ENCODE peak calls at places on chromosomes 2 and 18, in ten cellular contexts. One of them, this sample, is unnamed.

GRCh38 chr2:65309699-65310098 is 82.1 kb downstream of the ACTR2 start:
- DNase-seq in kidney: no peak
- DNase-seq in mammary epithelial cell: peak; percentile 22
- DNase-seq in trophoblast cell: peak; percentile 77
- DNase-seq in H1: no peak
- DNase-seq in PC-3: peak; percentile 74
- DNase-seq in DND-41: no peak
- DNase-seq in GM23248: no peak
- DNase-seq in IMR-90: no peak
- DNase-seq in K562: no peak
- DNase-seq in this sample: no peak

GRCh38 chr2:164954954-164955701 is at the start of gene SLC38A11:
- DNase-seq in kidney: peak; percentile 76
- DNase-seq in mammary epithelial cell: peak; percentile 20
- DNase-seq in trophoblast cell: peak; percentile 7
- DNase-seq in H1: no peak
- DNase-seq in PC-3: no peak
- DNase-seq in DND-41: no peak
- DNase-seq in GM23248: peak; percentile 67
- DNase-seq in IMR-90: no peak
- DNase-seq in K562: no peak
- DNase-seq in this sample: peak; percentile 25

GRCh38 chr2:168907940-168908662 is 7.0 kb downstream of the G6PC2 start:
- DNase-seq in kidney: no peak
- DNase-seq in mammary epithelial cell: no peak
- DNase-seq in trophoblast cell: no peak
- DNase-seq in H1: no peak
- DNase-seq in PC-3: no peak
- DNase-seq in DND-41: no peak
- DNase-seq in GM23248: no peak
- DNase-seq in IMR-90: no peak
- DNase-seq in K562: peak; percentile 69
- DNase-seq in this sample: no peak

GRCh38 chr2:69815717-69816116 is 13.7 kb upstream of the GMCL1 start:
- DNase-seq in kidney: no peak
- DNase-seq in mammary epithelial cell: no peak
- DNase-seq in trophoblast cell: no peak
- DNase-seq in H1: no peak
- DNase-seq in PC-3: peak; percentile 24
- DNase-seq in DND-41: no peak
- DNase-seq in GM23248: peak; percentile 21
- DNase-seq in IMR-90: no peak
- DNase-seq in K562: no peak
- DNase-seq in this sample: no peak

GRCh38 chr2:112765251-112765650 is 842 bp upstream of the CKAP2L start:
- DNase-seq in kidney: no peak
- DNase-seq in mammary epithelial cell: no peak
- DNase-seq in trophoblast cell: no peak
- DNase-seq in H1: no peak
- DNase-seq in PC-3: peak; percentile 33
- DNase-seq in DND-41: no peak
- DNase-seq in GM23248: peak; percentile 11
- DNase-seq in IMR-90: no peak
- DNase-seq in K562: no peak
- DNase-seq in this sample: no peak

GRCh38 chr2:213057977-213058376 is 93.4 kb downstream of the IKZF2 start:
- DNase-seq in kidney: no peak
- DNase-seq in mammary epithelial cell: no peak
- DNase-seq in trophoblast cell: no peak
- DNase-seq in H1: no peak
- DNase-seq in PC-3: no peak
- DNase-seq in DND-41: no peak
- DNase-seq in GM23248: no peak
- DNase-seq in IMR-90: no peak
- DNase-seq in K562: no peak
- DNase-seq in this sample: no peak

GRCh38 chr2:64652231-64653173 is 1.2 kb downstream of the SERTAD2 start:
- DNase-seq in kidney: no peak
- DNase-seq in mammary epithelial cell: peak; percentile 66
- DNase-seq in trophoblast cell: peak; percentile 79
- DNase-seq in H1: no peak
- DNase-seq in PC-3: peak; percentile 68
- DNase-seq in DND-41: peak; percentile 46
- DNase-seq in GM23248: peak; percentile 83
- DNase-seq in IMR-90: peak; percentile 60
- DNase-seq in K562: peak; percentile 72
- DNase-seq in this sample: peak; percentile 70

GRCh38 chr2:177900091-177900490 is 172.5 kb downstream of the PDE11A start:
- DNase-seq in kidney: no peak
- DNase-seq in mammary epithelial cell: peak; percentile 73
- DNase-seq in trophoblast cell: peak; percentile 13
- DNase-seq in H1: no peak
- DNase-seq in PC-3: peak; percentile 5
- DNase-seq in DND-41: no peak
- DNase-seq in GM23248: peak; percentile 6
- DNase-seq in IMR-90: no peak
- DNase-seq in K562: no peak
- DNase-seq in this sample: no peak

GRCh38 chr2:62309465-62310091 is 113.7 kb downstream of the B3GNT2 start:
- DNase-seq in kidney: no peak
- DNase-seq in mammary epithelial cell: no peak
- DNase-seq in trophoblast cell: no peak
- DNase-seq in H1: no peak
- DNase-seq in PC-3: no peak
- DNase-seq in DND-41: peak; percentile 70
- DNase-seq in GM23248: no peak
- DNase-seq in IMR-90: no peak
- DNase-seq in K562: peak; percentile 55
- DNase-seq in this sample: no peak

GRCh38 chr2:44362207-44363015 is 664 bp downstream of the CAMKMT start:
- DNase-seq in kidney: peak; percentile 73
- DNase-seq in mammary epithelial cell: peak; percentile 54
- DNase-seq in trophoblast cell: peak; percentile 59
- DNase-seq in H1: no peak
- DNase-seq in PC-3: peak; percentile 52
- DNase-seq in DND-41: peak; percentile 39
- DNase-seq in GM23248: peak; percentile 83
- DNase-seq in IMR-90: peak; percentile 55
- DNase-seq in K562: peak; percentile 51
- DNase-seq in this sample: peak; percentile 52

GRCh38 chr2:54845094-54845493 is 121.6 kb downstream of the EML6 start:
- DNase-seq in kidney: no peak
- DNase-seq in mammary epithelial cell: no peak
- DNase-seq in trophoblast cell: no peak
- DNase-seq in H1: no peak
- DNase-seq in PC-3: no peak
- DNase-seq in DND-41: no peak
- DNase-seq in GM23248: no peak
- DNase-seq in IMR-90: no peak
- DNase-seq in K562: no peak
- DNase-seq in this sample: no peak

GRCh38 chr2:209663149-209663548 is 108.5 kb upstream of the UNC80 start:
- DNase-seq in kidney: no peak
- DNase-seq in mammary epithelial cell: no peak
- DNase-seq in trophoblast cell: no peak
- DNase-seq in H1: no peak
- DNase-seq in PC-3: peak; percentile 50
- DNase-seq in DND-41: no peak
- DNase-seq in GM23248: peak; percentile 71
- DNase-seq in IMR-90: peak; percentile 0
- DNase-seq in K562: no peak
- DNase-seq in this sample: no peak

GRCh38 chr2:127121776-127122176 is 14.8 kb upstream of the BIN1 start:
- DNase-seq in kidney: peak; percentile 55
- DNase-seq in mammary epithelial cell: no peak
- DNase-seq in trophoblast cell: peak; percentile 86
- DNase-seq in H1: no peak
- DNase-seq in PC-3: no peak
- DNase-seq in DND-41: no peak
- DNase-seq in GM23248: peak; percentile 93
- DNase-seq in IMR-90: no peak
- DNase-seq in K562: no peak
- DNase-seq in this sample: peak; percentile 18

GRCh38 chr2:222290691-222291484 is 7.9 kb downstream of the PAX3 start:
- DNase-seq in kidney: no peak
- DNase-seq in mammary epithelial cell: no peak
- DNase-seq in trophoblast cell: no peak
- DNase-seq in H1: peak; percentile 69
- DNase-seq in PC-3: no peak
- DNase-seq in DND-41: no peak
- DNase-seq in GM23248: peak; percentile 21
- DNase-seq in IMR-90: no peak
- DNase-seq in K562: no peak
- DNase-seq in this sample: no peak

GRCh38 chr2:170820647-170821630 is 4.3 kb downstream of the GAD1 start:
- DNase-seq in kidney: no peak
- DNase-seq in mammary epithelial cell: no peak
- DNase-seq in trophoblast cell: no peak
- DNase-seq in H1: no peak
- DNase-seq in PC-3: no peak
- DNase-seq in DND-41: no peak
- DNase-seq in GM23248: no peak
- DNase-seq in IMR-90: no peak
- DNase-seq in K562: peak; percentile 63
- DNase-seq in this sample: no peak

GRCh38 chr2:88190808-88191721 is 20.9 kb downstream of the THNSL2 start:
- DNase-seq in kidney: no peak
- DNase-seq in mammary epithelial cell: peak; percentile 13
- DNase-seq in trophoblast cell: peak; percentile 62
- DNase-seq in H1: no peak
- DNase-seq in PC-3: peak; percentile 52
- DNase-seq in DND-41: peak; percentile 50
- DNase-seq in GM23248: peak; percentile 49
- DNase-seq in IMR-90: peak; percentile 23
- DNase-seq in K562: peak; percentile 68
- DNase-seq in this sample: peak; percentile 31

GRCh38 chr2:233832869-233833812 is 21.2 kb downstream of the HJURP start:
- DNase-seq in kidney: peak; percentile 59
- DNase-seq in mammary epithelial cell: peak; percentile 63
- DNase-seq in trophoblast cell: no peak
- DNase-seq in H1: peak; percentile 38
- DNase-seq in PC-3: peak; percentile 54
- DNase-seq in DND-41: no peak
- DNase-seq in GM23248: peak; percentile 37
- DNase-seq in IMR-90: peak; percentile 73
- DNase-seq in K562: no peak
- DNase-seq in this sample: no peak

DNA sequence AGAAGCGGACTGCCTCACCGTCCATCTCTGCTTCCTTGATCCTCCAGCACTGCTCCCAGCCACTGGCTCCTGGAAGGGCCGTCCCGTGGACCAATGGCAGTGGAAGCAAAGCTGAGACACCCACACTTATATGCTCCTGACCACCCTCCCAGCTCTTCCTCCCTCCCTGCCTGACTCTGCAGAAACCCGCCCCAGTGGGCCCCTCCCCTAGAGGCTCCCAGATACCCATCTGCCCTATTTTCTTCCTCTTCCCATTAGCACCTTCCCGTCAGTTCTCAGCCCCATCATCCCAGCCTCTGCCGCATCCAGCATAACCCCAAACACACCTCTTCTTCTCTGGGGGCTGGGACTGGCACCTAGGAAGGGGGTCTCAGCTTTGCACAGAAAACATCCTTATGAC is at the start of gene CLEC4F:
- DNase-seq in kidney: no peak
- DNase-seq in mammary epithelial cell: no peak
- DNase-seq in trophoblast cell: no peak
- DNase-seq in H1: no peak
- DNase-seq in PC-3: no peak
- DNase-seq in DND-41: no peak
- DNase-seq in GM23248: no peak
- DNase-seq in IMR-90: no peak
- DNase-seq in K562: no peak
- DNase-seq in this sample: no peak
- H3K4me3 ChIP-seq in kidney: no peak within 1 kb of the TSS
- H3K4me3 ChIP-seq in mammary epithelial cell: no peak within 1 kb of the TSS
- H3K4me3 ChIP-seq in trophoblast cell: no peak within 1 kb of the TSS
- H3K4me3 ChIP-seq in H1: no peak within 1 kb of the TSS
- H3K4me3 ChIP-seq in PC-3: no peak within 1 kb of the TSS
- H3K4me3 ChIP-seq in DND-41: no peak within 1 kb of the TSS
- H3K4me3 ChIP-seq in GM23248: no peak within 1 kb of the TSS
- H3K4me3 ChIP-seq in IMR-90: no peak within 1 kb of the TSS
- H3K4me3 ChIP-seq in K562: no peak within 1 kb of the TSS
- H3K4me3 ChIP-seq in this sample: no peak within 1 kb of the TSS

GRCh38 chr2:43114210-43114609 is 112.2 kb downstream of the ZFP36L2 start:
- DNase-seq in kidney: no peak
- DNase-seq in mammary epithelial cell: peak; percentile 85
- DNase-seq in trophoblast cell: peak; percentile 51
- DNase-seq in H1: no peak
- DNase-seq in PC-3: peak; percentile 86
- DNase-seq in DND-41: peak; percentile 36
- DNase-seq in GM23248: no peak
- DNase-seq in IMR-90: peak; percentile 35
- DNase-seq in K562: no peak
- DNase-seq in this sample: no peak
- H3K4me1 ChIP-seq in kidney: peaks cover 5% of the 10 kb centered on the region
- H3K4me1 ChIP-seq in mammary epithelial cell: peaks cover 16% of the 10 kb centered on the region
- H3K4me1 ChIP-seq in trophoblast cell: peaks cover 8% of the 10 kb centered on the region
- H3K4me1 ChIP-seq in H1: no peaks in the 10 kb centered on the region
- H3K4me1 ChIP-seq in PC-3: peaks cover 6% of the 10 kb centered on the region
- H3K4me1 ChIP-seq in DND-41: peaks cover 34% of the 10 kb centered on the region
- H3K4me1 ChIP-seq in GM23248: peaks cover 11% of the 10 kb centered on the region
- H3K4me1 ChIP-seq in IMR-90: peaks cover 11% of the 10 kb centered on the region
- H3K4me1 ChIP-seq in K562: no peaks in the 10 kb centered on the region
- H3K4me1 ChIP-seq in this sample: peaks cover 5% of the 10 kb centered on the region

GRCh38 chr2:37459095-37459981 is 114.9 kb downstream of the QPCT start:
- DNase-seq in kidney: no peak
- DNase-seq in mammary epithelial cell: peak; percentile 64
- DNase-seq in trophoblast cell: peak; percentile 31
- DNase-seq in H1: no peak
- DNase-seq in PC-3: peak; percentile 85
- DNase-seq in DND-41: no peak
- DNase-seq in GM23248: peak; percentile 83
- DNase-seq in IMR-90: peak; percentile 89
- DNase-seq in K562: no peak
- DNase-seq in this sample: no peak
- H3K9ac ChIP-seq in kidney: no peak overlapping the region
- H3K9ac ChIP-seq in mammary epithelial cell: no peak overlapping the region
- H3K9ac ChIP-seq in trophoblast cell: no peak overlapping the region
- H3K9ac ChIP-seq in H1: no peak overlapping the region
- H3K9ac ChIP-seq in PC-3: peak overlapping the region; percentile 86
- H3K9ac ChIP-seq in DND-41: no peak overlapping the region
- H3K9ac ChIP-seq in GM23248: peak overlapping the region; percentile 59
- H3K9ac ChIP-seq in IMR-90: no peak overlapping the region
- H3K9ac ChIP-seq in K562: no peak overlapping the region
- H3K9ac ChIP-seq in this sample: no peak overlapping the region

GRCh38 chr18:52237551-52237950 is 102.4 kb upstream of the DCC start:
- DNase-seq in kidney: no peak
- DNase-seq in mammary epithelial cell: peak; percentile 98
- DNase-seq in trophoblast cell: no peak
- DNase-seq in H1: no peak
- DNase-seq in PC-3: peak; percentile 52
- DNase-seq in DND-41: no peak
- DNase-seq in GM23248: peak; percentile 82
- DNase-seq in IMR-90: peak; percentile 0
- DNase-seq in K562: no peak
- DNase-seq in this sample: no peak

DNA sequence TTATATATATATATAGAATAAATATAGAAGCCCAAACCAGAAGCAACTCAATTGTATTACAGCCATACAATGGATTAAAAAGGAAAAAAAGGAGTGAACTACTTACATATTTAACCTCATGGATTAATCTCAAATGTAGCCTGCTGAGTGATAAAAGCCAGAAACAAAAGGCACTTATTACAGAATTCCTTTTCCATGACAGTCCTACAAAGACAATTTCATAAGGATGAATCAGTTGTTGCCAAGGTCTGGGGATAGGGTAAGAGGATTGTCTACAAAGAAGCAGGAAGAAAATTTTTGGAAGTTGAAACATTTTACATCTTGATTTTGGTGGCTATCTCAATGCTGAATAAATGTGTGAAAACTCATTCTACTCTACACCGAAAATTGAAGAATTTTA is 103.9 kb upstream of the DCC start:
- DNase-seq in kidney: no peak
- DNase-seq in mammary epithelial cell: peak; percentile 78
- DNase-seq in trophoblast cell: no peak
- DNase-seq in H1: no peak
- DNase-seq in PC-3: peak; percentile 5
- DNase-seq in DND-41: no peak
- DNase-seq in GM23248: peak; percentile 74
- DNase-seq in IMR-90: no peak
- DNase-seq in K562: no peak
- DNase-seq in this sample: no peak
- H3K4me3 ChIP-seq in kidney: no peak overlapping the region
- H3K4me3 ChIP-seq in mammary epithelial cell: peak overlapping the region; percentile 54
- H3K4me3 ChIP-seq in trophoblast cell: no peak overlapping the region
- H3K4me3 ChIP-seq in H1: no peak overlapping the region
- H3K4me3 ChIP-seq in PC-3: no peak overlapping the region
- H3K4me3 ChIP-seq in DND-41: no peak overlapping the region
- H3K4me3 ChIP-seq in GM23248: no peak overlapping the region
- H3K4me3 ChIP-seq in IMR-90: no peak overlapping the region
- H3K4me3 ChIP-seq in K562: no peak overlapping the region
- H3K4me3 ChIP-seq in this sample: no peak overlapping the region

This sample was measured in colonic mucosa.